ENCODE peak calls at places on chromosomes 4 and X, in eight cellular contexts. O is NCI-H510A treated with DMSO at 0.1 percent for 48 hours; P is GM10248; S is NCI-H2029; A is DMS79 treated with DMSO at 0.1 percent for 48 hours; C is H7; F is stimulated activated CD4-positive, alpha-beta T cell treated with anti-CD3 and anti-CD28 coated beads, Interleukin-4, amount 100 ng/mL, for 4 hours; D is DMS53. T is an unnamed sample.

GRCh38 chrX:1521459-1521956 is 15.5 kb downstream of the P2RY8 start:
- DNase-seq in O (no peak), P (peak), S (no peak), A (no peak), C (peak), F (no peak), D (peak), T (no peak)

GRCh38 chr4:114780205-114780604 is 181.6 kb downstream of the UGT8 start:
- DNase-seq in O (peak), P (no peak), S (peak), A (no peak), C (peak), F (no peak), D (peak), T (peak)

GRCh38 chr4:8240211-8241041 is 29.1 kb upstream of the HTRA3 start:
- DNase-seq in O (no peak), P (no peak), S (no peak), A (no peak), C (peak), F (no peak), D (no peak), T (no peak)

GRCh38 chrX:40009462-40009851 is 88.3 kb downstream of the BCOR start:
- DNase-seq in O (no peak), P (no peak), S (no peak), A (no peak), C (peak), F (no peak), D (peak), T (no peak)

GRCh38 chr4:176646311-176646710 is 146.4 kb downstream of the VEGFC start:
- DNase-seq in O (no peak), P (no peak), S (no peak), A (no peak), C (no peak), F (no peak), D (no peak), T (no peak)

GRCh38 chrX:110992611-110993010 is 103.4 kb upstream of the PAK3 start:
- DNase-seq in O (no peak), P (peak), S (no peak), A (no peak), C (peak), F (peak), D (peak), T (peak)

GRCh38 chrX:148620023-148620422 is 119.6 kb downstream of the AFF2 start:
- DNase-seq in O (no peak), P (no peak), S (no peak), A (no peak), C (no peak), F (no peak), D (no peak), T (no peak)

GRCh38 chr4:2080429-2081300 is 21.5 kb downstream of the NAT8L start:
- DNase-seq in O (no peak), P (no peak), S (no peak), A (no peak), C (peak), F (no peak), D (no peak), T (no peak)

GRCh38 chr4:146846882-146847281 is 98.8 kb downstream of the TTC29 start:
- DNase-seq in O (no peak), P (no peak), S (no peak), A (no peak), C (no peak), F (no peak), D (no peak), T (no peak)

GRCh38 chr4:89998350-89999098 is 103.9 kb downstream of the MMRN1 start:
- DNase-seq in O (no peak), P (no peak), S (no peak), A (no peak), C (no peak), F (no peak), D (no peak), T (no peak)

GRCh38 chrX:88355252-88355651 is 391.8 kb upstream of the CPXCR1 start:
- DNase-seq in O (no peak), P (no peak), S (no peak), A (no peak), C (no peak), F (no peak), D (peak), T (no peak)

GRCh38 chrX:46310815-46311497 is 234.3 kb downstream of the ZNF674 start:
- DNase-seq in O (no peak), P (no peak), S (no peak), A (no peak), C (no peak), F (no peak), D (no peak), T (no peak)

GRCh38 chrX:118807151-118808017 is 16.2 kb upstream of the ZCCHC12 start:
- DNase-seq in O (peak), P (peak), S (no peak), A (no peak), C (peak), F (peak), D (peak), T (peak)

GRCh38 chrX:155997436-155997835 is at the start of gene IL9R:
- DNase-seq in O (no peak), P (peak), S (no peak), A (no peak), C (no peak), F (peak), D (no peak), T (no peak)

GRCh38 chrX:130032552-130032951 is 50.1 kb downstream of the BCORL1 start:
- DNase-seq in O (no peak), P (no peak), S (no peak), A (no peak), C (no peak), F (no peak), D (no peak), T (no peak)

GRCh38 chr4:88964450-88964849 is 92.5 kb downstream of the FAM13A start:
- DNase-seq in O (peak), P (no peak), S (peak), A (no peak), C (no peak), F (no peak), D (peak), T (no peak)

GRCh38 chrX:132490086-132490419 is 1.2 kb upstream of the MBNL3 start:
- DNase-seq in O (peak), P (no peak), S (no peak), A (peak), C (peak), F (no peak), D (peak), T (peak)

GRCh38 chr4:80259012-80259411 is 7.5 kb upstream of the FGF5 start:
- DNase-seq in O (no peak), P (no peak), S (no peak), A (no peak), C (no peak), F (no peak), D (peak), T (no peak)

GRCh38 chrX:48972214-48973164 is 845 bp upstream of the KCND1 start:
- DNase-seq in O (peak), P (peak), S (no peak), A (no peak), C (peak), F (no peak), D (peak), T (peak)

GRCh38 chr4:140135529-140136021 is 18.4 kb downstream of the MAML3 start:
- DNase-seq in O (peak), P (no peak), S (peak), A (peak), C (no peak), F (no peak), D (peak), T (no peak)

GRCh38 chrX:66015152-66015827 is 24.6 kb downstream of the VSIG4 start:
- DNase-seq in O (no peak), P (peak), S (no peak), A (no peak), C (no peak), F (no peak), D (no peak), T (no peak)

GRCh38 chr4:80989921-80990544 is 40.5 kb upstream of the BMP3 start:
- DNase-seq in O (peak), P (peak), S (peak), A (no peak), C (peak), F (no peak), D (peak), T (peak)

GRCh38 chrX:74179071-74179470 is 124.9 kb upstream of the ZCCHC13 start:
- DNase-seq in O (no peak), P (no peak), S (no peak), A (no peak), C (no peak), F (no peak), D (no peak), T (peak)

GRCh38 chrX:16714504-16714903 is 2.0 kb upstream of the CTPS2 start:
- DNase-seq in O (no peak), P (no peak), S (no peak), A (no peak), C (no peak), F (no peak), D (no peak), T (no peak)

GRCh38 chrX:38109042-38109904 is 102.9 kb downstream of the SYTL5 start:
- DNase-seq in O (no peak), P (no peak), S (no peak), A (no peak), C (no peak), F (no peak), D (no peak), T (no peak)

GRCh38 chrX:7514871-7515599 is 327.9 kb upstream of the VCX start:
- DNase-seq in O (no peak), P (no peak), S (no peak), A (no peak), C (no peak), F (no peak), D (no peak), T (no peak)

GRCh38 chr4:98745372-98745771 is 87.0 kb upstream of the TSPAN5 start:
- DNase-seq in O (peak), P (no peak), S (no peak), A (no peak), C (no peak), F (no peak), D (peak), T (peak)

GRCh38 chr4:105106416-105106815 is 40.3 kb upstream of the TET2 start:
- DNase-seq in O (no peak), P (no peak), S (no peak), A (no peak), C (no peak), F (no peak), D (no peak), T (no peak)

GRCh38 chrX:38860106-38861013 is 59.1 kb downstream of the MID1IP1 start:
- DNase-seq in O (no peak), P (no peak), S (no peak), A (no peak), C (no peak), F (peak), D (no peak), T (no peak)

GRCh38 chrX:6184900-6185515 is 43.7 kb downstream of the NLGN4X start:
- DNase-seq in O (no peak), P (peak), S (no peak), A (no peak), C (no peak), F (no peak), D (no peak), T (no peak)

GRCh38 chr4:81919238-81919637 is 447.5 kb upstream of the RASGEF1B start:
- DNase-seq in O (peak), P (peak), S (no peak), A (no peak), C (peak), F (no peak), D (peak), T (peak)

GRCh38 chr4:23966720-23967119 is 76.9 kb upstream of the PPARGC1A start:
- DNase-seq in O (no peak), P (no peak), S (no peak), A (no peak), C (peak), F (no peak), D (peak), T (peak)

GRCh38 chr4:78347527-78347926 is 204.0 kb upstream of the ANXA3 start:
- DNase-seq in O (no peak), P (no peak), S (no peak), A (no peak), C (no peak), F (no peak), D (no peak), T (no peak)

GRCh38 chrX:100995469-100995868 is 26.0 kb downstream of the ARL13A start:
- DNase-seq in O (no peak), P (no peak), S (no peak), A (no peak), C (no peak), F (no peak), D (no peak), T (no peak)

GRCh38 chrX:68018248-68019203 is 414.8 kb downstream of the OPHN1 start:
- DNase-seq in O (no peak), P (no peak), S (no peak), A (no peak), C (peak), F (no peak), D (peak), T (peak)

T was measured in HT-29.